ENCODE peak calls at places on chromosome 6, in five cellular contexts. One of them, this sample, is unnamed.

GRCh38 chr6:11632231-11632630 is 94.7 kb downstream of the TMEM170B start:
- DNase-seq in occipital lobe: no peak
- DNase-seq in activated naive CD8-positive, alpha-beta T cell treated with anti-CD3 and anti-CD28 coated beads for 36 hours: no peak
- DNase-seq in H54: peak; percentile 37
- DNase-seq in stimulated activated CD4-positive, alpha-beta T cell treated with anti-CD3 and anti-CD28 coated beads, Interleukin-4, amount 100 ng/mL, for 4 hours: no peak
- DNase-seq in this sample: no peak

GRCh38 chr6:170172406-170172805 is 118.5 kb downstream of the DLL1 start:
- DNase-seq in occipital lobe: no peak
- DNase-seq in activated naive CD8-positive, alpha-beta T cell treated with anti-CD3 and anti-CD28 coated beads for 36 hours: no peak
- DNase-seq in H54: no peak
- DNase-seq in stimulated activated CD4-positive, alpha-beta T cell treated with anti-CD3 and anti-CD28 coated beads, Interleukin-4, amount 100 ng/mL, for 4 hours: no peak
- DNase-seq in this sample: no peak

GRCh38 chr6:7051780-7052440 is 55.9 kb upstream of the RREB1 start:
- DNase-seq in occipital lobe: no peak
- DNase-seq in activated naive CD8-positive, alpha-beta T cell treated with anti-CD3 and anti-CD28 coated beads for 36 hours: peak; percentile 53
- DNase-seq in H54: peak; percentile 40
- DNase-seq in stimulated activated CD4-positive, alpha-beta T cell treated with anti-CD3 and anti-CD28 coated beads, Interleukin-4, amount 100 ng/mL, for 4 hours: peak; percentile 43
- DNase-seq in this sample: peak; percentile 74

GRCh38 chr6:161694995-161695394 is 421.1 kb upstream of the AGPAT4 start:
- DNase-seq in occipital lobe: no peak
- DNase-seq in activated naive CD8-positive, alpha-beta T cell treated with anti-CD3 and anti-CD28 coated beads for 36 hours: no peak
- DNase-seq in H54: peak; percentile 6
- DNase-seq in stimulated activated CD4-positive, alpha-beta T cell treated with anti-CD3 and anti-CD28 coated beads, Interleukin-4, amount 100 ng/mL, for 4 hours: no peak
- DNase-seq in this sample: no peak

GRCh38 chr6:28725890-28726348 is 197.9 kb downstream of the TRIM27 start:
- DNase-seq in occipital lobe: no peak
- DNase-seq in activated naive CD8-positive, alpha-beta T cell treated with anti-CD3 and anti-CD28 coated beads for 36 hours: no peak
- DNase-seq in H54: no peak
- DNase-seq in stimulated activated CD4-positive, alpha-beta T cell treated with anti-CD3 and anti-CD28 coated beads, Interleukin-4, amount 100 ng/mL, for 4 hours: no peak
- DNase-seq in this sample: no peak

GRCh38 chr6:16722616-16723015 is 38.6 kb downstream of the ATXN1 start:
- DNase-seq in occipital lobe: no peak
- DNase-seq in activated naive CD8-positive, alpha-beta T cell treated with anti-CD3 and anti-CD28 coated beads for 36 hours: no peak
- DNase-seq in H54: no peak
- DNase-seq in stimulated activated CD4-positive, alpha-beta T cell treated with anti-CD3 and anti-CD28 coated beads, Interleukin-4, amount 100 ng/mL, for 4 hours: no peak
- DNase-seq in this sample: no peak

GRCh38 chr6:111329882-111330633 is 153.0 kb downstream of the REV3L start:
- DNase-seq in occipital lobe: no peak
- DNase-seq in activated naive CD8-positive, alpha-beta T cell treated with anti-CD3 and anti-CD28 coated beads for 36 hours: no peak
- DNase-seq in H54: no peak
- DNase-seq in stimulated activated CD4-positive, alpha-beta T cell treated with anti-CD3 and anti-CD28 coated beads, Interleukin-4, amount 100 ng/mL, for 4 hours: no peak
- DNase-seq in this sample: peak; percentile 25

GRCh38 chr6:53986721-53987526 is 124.3 kb upstream of the MLIP start:
- DNase-seq in occipital lobe: no peak
- DNase-seq in activated naive CD8-positive, alpha-beta T cell treated with anti-CD3 and anti-CD28 coated beads for 36 hours: no peak
- DNase-seq in H54: no peak
- DNase-seq in stimulated activated CD4-positive, alpha-beta T cell treated with anti-CD3 and anti-CD28 coated beads, Interleukin-4, amount 100 ng/mL, for 4 hours: no peak
- DNase-seq in this sample: no peak

GRCh38 chr6:88823998-88824397 is 139.4 kb downstream of the RNGTT start:
- DNase-seq in occipital lobe: no peak
- DNase-seq in activated naive CD8-positive, alpha-beta T cell treated with anti-CD3 and anti-CD28 coated beads for 36 hours: no peak
- DNase-seq in H54: peak; percentile 2
- DNase-seq in stimulated activated CD4-positive, alpha-beta T cell treated with anti-CD3 and anti-CD28 coated beads, Interleukin-4, amount 100 ng/mL, for 4 hours: no peak
- DNase-seq in this sample: no peak

GRCh38 chr6:10381133-10381829 is 33.6 kb downstream of the TFAP2A start:
- DNase-seq in occipital lobe: no peak
- DNase-seq in activated naive CD8-positive, alpha-beta T cell treated with anti-CD3 and anti-CD28 coated beads for 36 hours: no peak
- DNase-seq in H54: no peak
- DNase-seq in stimulated activated CD4-positive, alpha-beta T cell treated with anti-CD3 and anti-CD28 coated beads, Interleukin-4, amount 100 ng/mL, for 4 hours: no peak
- DNase-seq in this sample: peak; percentile 57

GRCh38 chr6:7156666-7157278 is 49.0 kb downstream of the RREB1 start:
- DNase-seq in occipital lobe: no peak
- DNase-seq in activated naive CD8-positive, alpha-beta T cell treated with anti-CD3 and anti-CD28 coated beads for 36 hours: no peak
- DNase-seq in H54: no peak
- DNase-seq in stimulated activated CD4-positive, alpha-beta T cell treated with anti-CD3 and anti-CD28 coated beads, Interleukin-4, amount 100 ng/mL, for 4 hours: no peak
- DNase-seq in this sample: no peak

GRCh38 chr6:71621918-71622519 is 264.3 kb upstream of the RIMS1 start:
- DNase-seq in occipital lobe: no peak
- DNase-seq in activated naive CD8-positive, alpha-beta T cell treated with anti-CD3 and anti-CD28 coated beads for 36 hours: no peak
- DNase-seq in H54: no peak
- DNase-seq in stimulated activated CD4-positive, alpha-beta T cell treated with anti-CD3 and anti-CD28 coated beads, Interleukin-4, amount 100 ng/mL, for 4 hours: no peak
- DNase-seq in this sample: no peak

GRCh38 chr6:90219168-90219985 is 77.3 kb downstream of the BACH2 start:
- DNase-seq in occipital lobe: peak; percentile 58
- DNase-seq in activated naive CD8-positive, alpha-beta T cell treated with anti-CD3 and anti-CD28 coated beads for 36 hours: no peak
- DNase-seq in H54: no peak
- DNase-seq in stimulated activated CD4-positive, alpha-beta T cell treated with anti-CD3 and anti-CD28 coated beads, Interleukin-4, amount 100 ng/mL, for 4 hours: no peak
- DNase-seq in this sample: no peak

GRCh38 chr6:160249687-160250086 is 8.9 kb downstream of the SLC22A2 start:
- DNase-seq in occipital lobe: no peak
- DNase-seq in activated naive CD8-positive, alpha-beta T cell treated with anti-CD3 and anti-CD28 coated beads for 36 hours: no peak
- DNase-seq in H54: no peak
- DNase-seq in stimulated activated CD4-positive, alpha-beta T cell treated with anti-CD3 and anti-CD28 coated beads, Interleukin-4, amount 100 ng/mL, for 4 hours: no peak
- DNase-seq in this sample: no peak

GRCh38 chr6:148747493-148748160 is 797 bp downstream of the UST start:
- DNase-seq in occipital lobe: no peak
- DNase-seq in activated naive CD8-positive, alpha-beta T cell treated with anti-CD3 and anti-CD28 coated beads for 36 hours: peak; percentile 48
- DNase-seq in H54: no peak
- DNase-seq in stimulated activated CD4-positive, alpha-beta T cell treated with anti-CD3 and anti-CD28 coated beads, Interleukin-4, amount 100 ng/mL, for 4 hours: peak; percentile 32
- DNase-seq in this sample: peak; percentile 41

GRCh38 chr6:123803456-123803861 is 206 bp upstream of the NKAIN2 start:
- DNase-seq in occipital lobe: no peak
- DNase-seq in activated naive CD8-positive, alpha-beta T cell treated with anti-CD3 and anti-CD28 coated beads for 36 hours: peak; percentile 8
- DNase-seq in H54: no peak
- DNase-seq in stimulated activated CD4-positive, alpha-beta T cell treated with anti-CD3 and anti-CD28 coated beads, Interleukin-4, amount 100 ng/mL, for 4 hours: no peak
- DNase-seq in this sample: peak; percentile 12

GRCh38 chr6:38460216-38460615 is 179.5 kb downstream of the BTBD9 start:
- DNase-seq in occipital lobe: no peak
- DNase-seq in activated naive CD8-positive, alpha-beta T cell treated with anti-CD3 and anti-CD28 coated beads for 36 hours: no peak
- DNase-seq in H54: no peak
- DNase-seq in stimulated activated CD4-positive, alpha-beta T cell treated with anti-CD3 and anti-CD28 coated beads, Interleukin-4, amount 100 ng/mL, for 4 hours: no peak
- DNase-seq in this sample: no peak

GRCh38 chr6:21595951-21596378 is 2.4 kb downstream of the SOX4 start:
- DNase-seq in occipital lobe: no peak
- DNase-seq in activated naive CD8-positive, alpha-beta T cell treated with anti-CD3 and anti-CD28 coated beads for 36 hours: peak; percentile 8
- DNase-seq in H54: no peak
- DNase-seq in stimulated activated CD4-positive, alpha-beta T cell treated with anti-CD3 and anti-CD28 coated beads, Interleukin-4, amount 100 ng/mL, for 4 hours: no peak
- DNase-seq in this sample: no peak

GRCh38 chr6:154542747-154543146 is 32.3 kb upstream of the CNKSR3 start:
- DNase-seq in occipital lobe: no peak
- DNase-seq in activated naive CD8-positive, alpha-beta T cell treated with anti-CD3 and anti-CD28 coated beads for 36 hours: no peak
- DNase-seq in H54: no peak
- DNase-seq in stimulated activated CD4-positive, alpha-beta T cell treated with anti-CD3 and anti-CD28 coated beads, Interleukin-4, amount 100 ng/mL, for 4 hours: no peak
- DNase-seq in this sample: no peak

GRCh38 chr6:19478992-19479391 is 358.2 kb upstream of the ID4 start:
- DNase-seq in occipital lobe: no peak
- DNase-seq in activated naive CD8-positive, alpha-beta T cell treated with anti-CD3 and anti-CD28 coated beads for 36 hours: no peak
- DNase-seq in H54: no peak
- DNase-seq in stimulated activated CD4-positive, alpha-beta T cell treated with anti-CD3 and anti-CD28 coated beads, Interleukin-4, amount 100 ng/mL, for 4 hours: no peak
- DNase-seq in this sample: no peak

GRCh38 chr6:54366647-54367327 is 58.5 kb downstream of the TINAG start:
- DNase-seq in occipital lobe: no peak
- DNase-seq in activated naive CD8-positive, alpha-beta T cell treated with anti-CD3 and anti-CD28 coated beads for 36 hours: no peak
- DNase-seq in H54: no peak
- DNase-seq in stimulated activated CD4-positive, alpha-beta T cell treated with anti-CD3 and anti-CD28 coated beads, Interleukin-4, amount 100 ng/mL, for 4 hours: no peak
- DNase-seq in this sample: no peak

GRCh38 chr6:54053893-54054391 is 57.3 kb upstream of the MLIP start:
- DNase-seq in occipital lobe: peak; percentile 20
- DNase-seq in activated naive CD8-positive, alpha-beta T cell treated with anti-CD3 and anti-CD28 coated beads for 36 hours: no peak
- DNase-seq in H54: peak; percentile 19
- DNase-seq in stimulated activated CD4-positive, alpha-beta T cell treated with anti-CD3 and anti-CD28 coated beads, Interleukin-4, amount 100 ng/mL, for 4 hours: no peak
- DNase-seq in this sample: no peak

GRCh38 chr6:6798430-6798829 is 209.9 kb downstream of the LY86 start:
- DNase-seq in occipital lobe: no peak
- DNase-seq in activated naive CD8-positive, alpha-beta T cell treated with anti-CD3 and anti-CD28 coated beads for 36 hours: peak; percentile 28
- DNase-seq in H54: no peak
- DNase-seq in stimulated activated CD4-positive, alpha-beta T cell treated with anti-CD3 and anti-CD28 coated beads, Interleukin-4, amount 100 ng/mL, for 4 hours: no peak
- DNase-seq in this sample: peak; percentile 59

GRCh38 chr6:34358389-34358906 is 34.0 kb downstream of the NUDT3 start:
- DNase-seq in occipital lobe: no peak
- DNase-seq in activated naive CD8-positive, alpha-beta T cell treated with anti-CD3 and anti-CD28 coated beads for 36 hours: no peak
- DNase-seq in H54: no peak
- DNase-seq in stimulated activated CD4-positive, alpha-beta T cell treated with anti-CD3 and anti-CD28 coated beads, Interleukin-4, amount 100 ng/mL, for 4 hours: no peak
- DNase-seq in this sample: no peak

GRCh38 chr6:13485923-13486557 is 1.4 kb downstream of the GFOD1 start:
- DNase-seq in occipital lobe: peak; percentile 57
- DNase-seq in activated naive CD8-positive, alpha-beta T cell treated with anti-CD3 and anti-CD28 coated beads for 36 hours: peak; percentile 33
- DNase-seq in H54: peak; percentile 67
- DNase-seq in stimulated activated CD4-positive, alpha-beta T cell treated with anti-CD3 and anti-CD28 coated beads, Interleukin-4, amount 100 ng/mL, for 4 hours: peak; percentile 47
- DNase-seq in this sample: peak; percentile 66